ENCODE peak calls at places on chromosome 22, in five cellular contexts. W, A, L, Q and D are unnamed samples.

GRCh38 chr22:21765909-21766529 is 30.4 kb upstream of the YPEL1 start:
- DNase-seq in L (no peak), W (no peak), Q (no peak), A (no peak), D (no peak)

GRCh38 chr22:20560716-20561115 is 53.3 kb downstream of the MED15 start:
- DNase-seq in A (no peak), Q (no peak), W (no peak), L (no peak), D (no peak)

GRCh38 chr22:19168088-19168890 is 10.2 kb downstream of the SLC25A1 start:
- DNase-seq in A (no peak), Q (peak; percentile 83), W (no peak), L (no peak), D (no peak)

GRCh38 chr22:26134654-26135330 is 34.5 kb upstream of the SEZ6L start:
- DNase-seq in L (no peak), Q (no peak), W (peak; percentile 3), A (peak; percentile 72), D (no peak)

GRCh38 chr22:17159504-17159951 is 451 bp upstream of the HDHD5 start:
- DNase-seq in A (peak; percentile 63), Q (no peak), L (peak; percentile 13), W (no peak), D (no peak)

GRCh38 chr22:37166675-37167066 is 17.0 kb upstream of the IL2RB start:
- DNase-seq in Q (peak; percentile 80), A (peak; percentile 84), L (peak; percentile 91), W (peak; percentile 42), D (no peak)

GRCh38 chr22:28424427-28425080 is 255.1 kb downstream of the TTC28 start:
- DNase-seq in W (peak; percentile 82), L (no peak), A (no peak), Q (no peak), D (no peak)

GRCh38 chr22:28442264-28442950 is 237.2 kb downstream of the TTC28 start:
- DNase-seq in W (peak; percentile 74), L (no peak), Q (peak; percentile 87), A (peak; percentile 93), D (no peak)

DNA sequence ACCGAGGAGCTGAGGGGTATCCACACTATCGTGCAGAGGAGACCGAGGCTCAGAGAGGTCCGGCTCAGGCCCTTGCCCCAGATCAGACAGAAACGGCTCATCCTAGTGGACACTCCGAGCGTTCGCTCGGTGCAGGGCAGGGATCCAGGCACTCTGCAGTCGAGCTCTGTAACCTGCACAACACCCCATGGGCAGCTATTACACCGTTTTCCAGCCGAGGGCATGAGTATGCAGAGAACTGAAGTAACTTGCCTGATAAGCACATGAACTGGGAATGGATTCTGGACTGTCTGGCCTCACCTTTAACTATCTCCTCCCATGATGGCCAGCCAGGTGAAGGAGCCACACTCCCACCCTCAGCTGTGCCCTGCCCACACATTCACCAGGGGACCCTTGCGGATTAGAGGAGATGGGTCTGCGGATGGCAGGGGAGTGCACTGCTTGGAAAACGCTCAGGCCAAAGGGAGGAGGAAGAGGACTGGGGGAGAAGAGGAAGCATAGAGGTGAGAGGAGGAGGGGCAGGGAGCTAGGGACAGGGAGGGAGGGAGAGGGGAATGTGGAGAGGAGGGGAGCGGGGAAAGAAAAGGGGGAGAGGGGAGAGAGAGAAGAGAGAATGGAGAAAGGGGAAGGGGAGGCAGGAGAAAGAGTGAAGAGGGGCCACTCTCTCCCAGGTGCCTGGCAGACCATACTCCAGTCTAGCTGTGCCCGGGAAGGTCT is 33.0 kb upstream of the TCF20 start:
- DNase-seq in A (peak; percentile 72), L (no peak), W (peak; percentile 53), Q (no peak), D (no peak)
- TF ChIP-seq JUNB in A (no peak), L (no peak), W (no peak), Q (no peak), D (no peak)

DNA sequence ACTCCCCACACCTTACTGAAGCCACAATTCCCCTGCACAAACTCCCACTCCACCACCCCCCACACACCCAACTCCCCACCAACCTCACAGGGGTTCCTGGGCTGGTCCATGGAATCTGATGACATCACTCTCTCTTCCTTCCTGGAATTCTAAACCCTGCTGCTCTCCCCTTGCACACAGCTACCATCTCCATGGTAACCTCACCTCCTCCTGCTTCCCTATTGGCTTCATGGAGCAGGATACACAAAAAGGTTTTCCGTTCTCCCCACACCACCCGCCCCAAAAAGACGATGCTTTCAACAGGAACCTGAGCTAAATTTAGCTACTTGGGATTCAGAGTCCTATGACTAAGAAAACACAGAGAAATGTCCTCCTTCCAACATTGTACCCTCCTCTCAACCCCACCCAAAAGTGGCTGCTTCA is 67.1 kb downstream of the RBFOX2 start:
- DNase-seq in Q (no peak), A (peak; percentile 96), W (no peak), L (peak; percentile 7), D (no peak)
- TF ChIP-seq JUNB in Q (no peak), A (no peak), W (no peak), L (no peak), D (no peak)

GRCh38 chr22:24681236-24681635 is 78.2 kb downstream of the GGT1 start:
- DNase-seq in Q (no peak), W (no peak), L (no peak), A (no peak), D (no peak)
- TF ChIP-seq JUNB in Q (no peak), W (no peak), L (no peak), A (no peak), D (no peak)

GRCh38 chr22:46576556-46577351 is 39.3 kb upstream of the CELSR1 start:
- DNase-seq in L (peak; percentile 23), Q (peak; percentile 84), W (no peak), A (peak; percentile 75), D (no peak)

GRCh38 chr22:46575915-46576555 is 38.6 kb upstream of the CELSR1 start:
- DNase-seq in A (peak; percentile 71), Q (no peak), L (no peak), W (no peak), D (no peak)

GRCh38 chr22:46574438-46574992 is 37.1 kb upstream of the CELSR1 start:
- DNase-seq in A (no peak), W (no peak), Q (no peak), L (no peak), D (no peak)

GRCh38 chr22:46573781-46574437 is 36.5 kb upstream of the CELSR1 start:
- DNase-seq in A (no peak), Q (no peak), L (no peak), W (no peak), D (no peak)

DNA sequence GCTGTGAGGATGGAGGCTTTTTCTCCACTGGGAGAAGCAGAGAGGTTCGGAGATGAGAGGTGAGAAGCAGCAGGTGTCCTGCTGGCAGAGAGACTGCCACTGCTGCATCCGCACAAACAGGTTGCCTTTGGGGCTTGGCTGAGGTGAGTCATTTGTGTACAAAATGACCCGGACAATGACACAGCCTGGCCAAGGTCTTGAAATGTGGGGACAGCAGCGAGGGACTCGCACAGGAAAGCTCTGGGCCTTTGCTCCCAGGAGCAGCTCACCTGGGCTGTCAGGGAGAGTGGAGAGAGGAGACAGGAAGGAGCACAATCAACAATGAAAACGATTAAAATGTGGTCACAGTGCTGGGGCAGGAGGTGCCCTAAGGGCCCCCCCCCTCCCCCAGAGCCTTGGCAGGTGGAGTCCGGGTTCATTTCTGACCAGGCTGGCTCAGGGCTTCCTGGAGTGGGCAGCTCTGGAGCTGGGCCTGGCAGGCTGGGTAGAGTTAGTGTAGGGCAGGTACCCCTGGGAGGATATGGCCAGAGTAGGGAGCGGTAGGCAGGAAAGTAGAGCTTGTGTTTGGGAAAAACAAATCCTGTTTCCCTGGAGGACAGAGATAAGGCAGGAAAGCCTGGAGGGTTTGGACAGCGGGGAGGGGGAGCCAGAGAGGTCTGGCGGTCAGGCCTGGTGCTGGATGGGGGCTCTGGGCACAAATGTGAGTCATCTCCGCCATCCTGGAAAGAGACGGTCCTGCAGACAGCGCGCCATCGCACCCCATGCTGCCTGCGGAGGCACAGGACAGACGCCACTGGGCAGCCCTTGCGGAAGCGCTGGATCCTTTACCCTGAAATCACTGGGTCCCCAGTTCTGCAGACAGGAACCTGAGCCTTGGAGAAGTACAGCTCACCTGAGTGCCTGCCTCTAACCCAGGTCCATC is 37.8 kb upstream of the CELSR1 start:
- DNase-seq in W (peak; percentile 84), L (peak; percentile 32), A (peak; percentile 41), Q (no peak), D (no peak)
- TF ChIP-seq JUNB in W (peak; percentile 62), L (no peak), A (no peak), Q (no peak), D (no peak)

GRCh38 chr22:33854724-33855123 is 65.6 kb downstream of the LARGE1 start:
- DNase-seq in W (no peak), A (no peak), Q (no peak), L (no peak), D (no peak)

GRCh38 chr22:33851985-33852384 is 68.3 kb downstream of the LARGE1 start:
- DNase-seq in Q (no peak), A (no peak), L (no peak), W (no peak), D (no peak)

GRCh38 chr22:33850724-33851123 is 69.6 kb downstream of the LARGE1 start:
- DNase-seq in W (no peak), Q (no peak), L (no peak), A (peak; percentile 97), D (no peak)

GRCh38 chr22:33851240-33851639 is 69.0 kb downstream of the LARGE1 start:
- DNase-seq in Q (no peak), L (no peak), A (no peak), W (no peak), D (no peak)

DNA sequence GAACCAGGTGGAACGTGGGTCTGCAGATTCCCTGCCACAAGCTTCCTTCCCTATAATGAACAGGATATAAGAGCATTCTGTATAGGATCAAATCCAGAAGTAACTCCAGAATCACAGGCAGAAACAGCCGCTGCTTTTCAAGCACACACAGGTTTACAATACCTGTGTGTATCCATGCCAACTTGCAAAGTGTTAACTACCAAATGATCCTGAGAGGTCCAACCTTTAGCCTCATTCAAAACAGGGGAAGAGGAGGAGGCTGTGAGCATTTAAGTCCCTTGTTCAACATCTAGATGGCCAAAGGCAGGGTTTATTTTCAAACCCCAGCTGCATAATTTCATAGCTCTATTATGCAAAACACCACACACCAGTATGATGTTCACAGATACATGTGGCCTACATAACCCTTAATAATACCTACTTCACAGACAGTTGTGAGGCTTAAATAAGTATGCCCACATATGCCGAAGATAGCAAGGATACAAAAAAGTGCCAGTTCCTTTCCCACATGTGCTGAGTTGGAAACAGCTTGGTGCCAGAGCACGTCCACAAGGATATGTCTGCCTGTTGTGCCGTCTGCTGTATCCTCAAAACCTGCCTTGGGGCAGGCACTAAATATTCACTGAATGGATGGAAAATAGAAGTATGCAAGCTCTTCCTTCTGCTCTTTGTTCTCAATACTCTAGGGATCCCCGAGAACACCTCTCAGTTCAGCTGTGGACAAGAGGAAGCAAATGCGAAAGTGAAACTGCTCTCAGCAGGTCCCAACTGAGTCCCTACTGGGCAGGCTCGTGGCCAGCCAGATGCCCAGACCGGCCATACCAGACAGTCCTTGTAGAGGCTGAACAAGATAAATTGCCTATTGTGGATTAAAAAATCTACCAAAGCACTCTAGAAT is 66.8 kb downstream of the LARGE1 start:
- DNase-seq in Q (no peak), W (peak; percentile 19), L (peak; percentile 39), A (peak; percentile 64), D (peak; percentile 53)
- TF ChIP-seq JUNB in Q (no peak), W (no peak), L (no peak), A (no peak), D (no peak)